ENCODE peak calls at places on chromosomes 6 and 20, in five cellular contexts. C is AG20443; R is stimulated activated CD4-positive, alpha-beta T cell treated with anti-CD3 and anti-CD28 coated beads, Interleukin-12 subunit alpha, Interleukin-12 subunit beta, amount 100 ng/mL, for 48 hours; W is C1 segment of cervical spinal cord; K is epithelial cell of esophagus. S is an unnamed sample.

GRCh38 chr6:130613176-130613575 is 214.0 kb upstream of the SMLR1 start:
- DNase-seq in C (no peak), R (no peak), W (no peak), K (no peak), S (no peak)

GRCh38 chr6:138318741-138319375 is 58.8 kb upstream of the SMIM28 start:
- DNase-seq in C (no peak), R (no peak), W (no peak), K (peak), S (no peak)

GRCh38 chr20:361562-361961 is 14.7 kb downstream of the NRSN2 start:
- DNase-seq in C (no peak), R (no peak), W (no peak), K (no peak), S (no peak)

GRCh38 chr6:7170117-7170732 is 62.5 kb downstream of the RREB1 start:
- DNase-seq in C (no peak), R (no peak), W (no peak), K (no peak), S (no peak)

GRCh38 chr6:47743744-47744143 is 38.1 kb upstream of the OPN5 start:
- DNase-seq in C (no peak), R (no peak), W (no peak), K (peak), S (peak)

GRCh38 chr6:60670036-60670435 is 1616.0 kb downstream of the KHDRBS2 start:
- DNase-seq in C (no peak), R (no peak), W (no peak), K (no peak), S (no peak)

GRCh38 chr6:150090328-150090727 is 21.4 kb upstream of the ULBP3 start:
- DNase-seq in C (no peak), R (no peak), W (no peak), K (no peak), S (no peak)

GRCh38 chr6:30769088-30769852 is 24.9 kb upstream of the IER3 start:
- DNase-seq in C (peak), R (peak), W (no peak), K (peak), S (peak)

GRCh38 chr20:8798505-8798904 is 270.4 kb upstream of the PLCB4 start:
- DNase-seq in C (peak), R (no peak), W (no peak), K (no peak), S (peak)

GRCh38 chr6:119179842-119180241 is 101.4 kb upstream of the FAM184A start:
- DNase-seq in C (no peak), R (no peak), W (no peak), K (no peak), S (no peak)

GRCh38 chr6:130159876-130160415 is 62.8 kb downstream of the SAMD3 start:
- DNase-seq in C (no peak), R (no peak), W (no peak), K (peak), S (no peak)

GRCh38 chr6:1199981-1200637 is 111.8 kb upstream of the FOXQ1 start:
- DNase-seq in C (peak), R (no peak), W (no peak), K (no peak), S (no peak)

GRCh38 chr6:104705095-104705707 is 154.5 kb downstream of the HACE1 start:
- DNase-seq in C (peak), R (peak), W (no peak), K (peak), S (peak)

GRCh38 chr6:105994522-105995402 is 91.4 kb upstream of the PRDM1 start:
- DNase-seq in C (peak), R (peak), W (no peak), K (peak), S (no peak)

GRCh38 chr20:21102691-21103311 is 3.4 kb downstream of the LINC00237 start:
- DNase-seq in C (peak), R (no peak), W (peak), K (peak), S (no peak)

GRCh38 chr6:166866839-166867637 is 89.3 kb downstream of the RNASET2 start:
- DNase-seq in C (no peak), R (no peak), W (no peak), K (no peak), S (no peak)

GRCh38 chr6:143198312-143198711 is 137.6 kb downstream of the AIG1 start:
- DNase-seq in C (no peak), R (no peak), W (no peak), K (no peak), S (no peak)

GRCh38 chr20:46199198-46199597 is 81.1 kb downstream of the CD40 start:
- DNase-seq in C (no peak), R (no peak), W (no peak), K (no peak), S (no peak)

GRCh38 chr20:49446808-49447207 is 35.7 kb downstream of the KCNB1 start:
- DNase-seq in C (peak), R (no peak), W (no peak), K (no peak), S (peak)

GRCh38 chr6:21426841-21427490 is 166.6 kb upstream of the SOX4 start:
- DNase-seq in C (peak), R (no peak), W (no peak), K (peak), S (no peak)

GRCh38 chr20:50762435-50763201 is 31.2 kb downstream of the PARD6B start:
- DNase-seq in C (peak), R (no peak), W (peak), K (peak), S (peak)

GRCh38 chr6:119349041-119349340 is 570 bp downstream of the MAN1A1 start:
- DNase-seq in C (peak), R (no peak), W (no peak), K (no peak), S (no peak)

GRCh38 chr6:151389640-151390275 is 1.6 kb downstream of the ZBTB2 start:
- DNase-seq in C (peak), R (peak), W (no peak), K (peak), S (peak)

GRCh38 chr6:40398810-40399477 is 188.2 kb downstream of the LRFN2 start:
- DNase-seq in C (no peak), R (no peak), W (no peak), K (no peak), S (no peak)

GRCh38 chr20:35541118-35541782 is 628 bp upstream of the ERGIC3 start:
- DNase-seq in C (no peak), R (no peak), W (no peak), K (no peak), S (no peak)

GRCh38 chr20:35883778-35884540 is 70.3 kb downstream of the SCAND1 start:
- DNase-seq in C (peak), R (peak), W (peak), K (peak), S (peak)

GRCh38 chr6:130843575-130844320 is 16.5 kb downstream of the SMLR1 start:
- DNase-seq in C (peak), R (no peak), W (no peak), K (peak), S (peak)

GRCh38 chr20:17807670-17808069 is 107.9 kb downstream of the BANF2 start:
- DNase-seq in C (no peak), R (no peak), W (no peak), K (no peak), S (no peak)

GRCh38 chr20:63043348-63044203 is 36.8 kb upstream of the BHLHE23 start:
- DNase-seq in C (no peak), R (no peak), W (no peak), K (no peak), S (no peak)

GRCh38 chr6:130140084-130140483 is 82.7 kb downstream of the SAMD3 start:
- DNase-seq in C (no peak), R (no peak), W (no peak), K (peak), S (no peak)

GRCh38 chr6:141326925-141327324 is 805.8 kb upstream of the GJE1 start:
- DNase-seq in C (no peak), R (no peak), W (no peak), K (no peak), S (no peak)

GRCh38 chr6:45637611-45638257 is 260.0 kb upstream of the SUPT3H start:
- DNase-seq in C (no peak), R (no peak), W (no peak), K (no peak), S (no peak)